ENCODE peak calls at places on chromosomes 3 and 15, in four cellular contexts. One of them, this sample, is unnamed.

GRCh38 chr15:47027322-47027946 is 689.9 kb upstream of the SEMA6D start:
- DNase-seq in fibroblast of lung: no peak
- DNase-seq in breast epithelium: no peak
- DNase-seq in fibroblast of pulmonary artery: no peak
- DNase-seq in this sample: no peak

GRCh38 chr15:38069001-38069400 is 134.6 kb downstream of the TMCO5A start:
- DNase-seq in fibroblast of lung: peak; percentile 83
- DNase-seq in breast epithelium: no peak
- DNase-seq in fibroblast of pulmonary artery: peak; percentile 84
- DNase-seq in this sample: no peak

GRCh38 chr3:55167586-55168317 is 239.9 kb upstream of the LRTM1 start:
- DNase-seq in fibroblast of lung: peak; percentile 67
- DNase-seq in breast epithelium: no peak
- DNase-seq in fibroblast of pulmonary artery: no peak
- DNase-seq in this sample: no peak

GRCh38 chr15:48718646-48719045 is 73.1 kb upstream of the FBN1 start:
- DNase-seq in fibroblast of lung: no peak
- DNase-seq in breast epithelium: no peak
- DNase-seq in fibroblast of pulmonary artery: peak; percentile 39
- DNase-seq in this sample: no peak

GRCh38 chr3:47440131-47440530 is 35.6 kb downstream of the SCAP start:
- DNase-seq in fibroblast of lung: peak; percentile 47
- DNase-seq in breast epithelium: no peak
- DNase-seq in fibroblast of pulmonary artery: peak; percentile 41
- DNase-seq in this sample: no peak

GRCh38 chr3:185070491-185071335 is 82.1 kb downstream of the C3orf70 start:
- DNase-seq in fibroblast of lung: peak; percentile 9
- DNase-seq in breast epithelium: no peak
- DNase-seq in fibroblast of pulmonary artery: peak; percentile 46
- DNase-seq in this sample: no peak

GRCh38 chr3:31779514-31779913 is 201.5 kb downstream of the OSBPL10 start:
- DNase-seq in fibroblast of lung: no peak
- DNase-seq in breast epithelium: no peak
- DNase-seq in fibroblast of pulmonary artery: no peak
- DNase-seq in this sample: no peak

GRCh38 chr3:187136936-187137335 is 2.4 kb downstream of the RPL39L start:
- DNase-seq in fibroblast of lung: peak; percentile 27
- DNase-seq in breast epithelium: no peak
- DNase-seq in fibroblast of pulmonary artery: peak; percentile 47
- DNase-seq in this sample: no peak

GRCh38 chr3:30315452-30315851 is 290.9 kb upstream of the TGFBR2 start:
- DNase-seq in fibroblast of lung: no peak
- DNase-seq in breast epithelium: no peak
- DNase-seq in fibroblast of pulmonary artery: no peak
- DNase-seq in this sample: no peak

GRCh38 chr3:126127904-126128303 is 44.0 kb upstream of the SLC41A3 start:
- DNase-seq in fibroblast of lung: no peak
- DNase-seq in breast epithelium: peak; percentile 33
- DNase-seq in fibroblast of pulmonary artery: no peak
- DNase-seq in this sample: no peak

GRCh38 chr3:110905096-110905495 is 166.5 kb upstream of the NECTIN3 start:
- DNase-seq in fibroblast of lung: no peak
- DNase-seq in breast epithelium: no peak
- DNase-seq in fibroblast of pulmonary artery: no peak
- DNase-seq in this sample: no peak

GRCh38 chr15:63514533-63514943 is 10.1 kb downstream of the USP3 start:
- DNase-seq in fibroblast of lung: peak; percentile 96
- DNase-seq in breast epithelium: no peak
- DNase-seq in fibroblast of pulmonary artery: peak; percentile 90
- DNase-seq in this sample: no peak

GRCh38 chr3:976021-976420 is 116.8 kb upstream of the CNTN6 start:
- DNase-seq in fibroblast of lung: no peak
- DNase-seq in breast epithelium: no peak
- DNase-seq in fibroblast of pulmonary artery: peak; percentile 0
- DNase-seq in this sample: no peak

GRCh38 chr15:100727291-100727851 is 125.0 kb downstream of the ASB7 start:
- DNase-seq in fibroblast of lung: no peak
- DNase-seq in breast epithelium: peak; percentile 31
- DNase-seq in fibroblast of pulmonary artery: peak; percentile 83
- DNase-seq in this sample: no peak

GRCh38 chr3:194521514-194522260 is 34.9 kb upstream of the ATP13A3 start:
- DNase-seq in fibroblast of lung: peak; percentile 80
- DNase-seq in breast epithelium: no peak
- DNase-seq in fibroblast of pulmonary artery: peak; percentile 95
- DNase-seq in this sample: peak; percentile 45

GRCh38 chr3:105368575-105369500 is 2.1 kb downstream of the ALCAM start:
- DNase-seq in fibroblast of lung: peak; percentile 67
- DNase-seq in breast epithelium: peak; percentile 69
- DNase-seq in fibroblast of pulmonary artery: peak; percentile 68
- DNase-seq in this sample: no peak

GRCh38 chr3:142279965-142280590 is 54.7 kb upstream of the GK5 start:
- DNase-seq in fibroblast of lung: peak; percentile 89
- DNase-seq in breast epithelium: no peak
- DNase-seq in fibroblast of pulmonary artery: peak; percentile 90
- DNase-seq in this sample: peak; percentile 35

GRCh38 chr3:48592519-48593087 is 2.5 kb downstream of the COL7A1 start:
- DNase-seq in fibroblast of lung: no peak
- DNase-seq in breast epithelium: no peak
- DNase-seq in fibroblast of pulmonary artery: no peak
- DNase-seq in this sample: no peak

GRCh38 chr3:178454714-178455113 is 81.5 kb upstream of the KCNMB2 start:
- DNase-seq in fibroblast of lung: peak; percentile 58
- DNase-seq in breast epithelium: no peak
- DNase-seq in fibroblast of pulmonary artery: peak; percentile 45
- DNase-seq in this sample: no peak

DNA sequence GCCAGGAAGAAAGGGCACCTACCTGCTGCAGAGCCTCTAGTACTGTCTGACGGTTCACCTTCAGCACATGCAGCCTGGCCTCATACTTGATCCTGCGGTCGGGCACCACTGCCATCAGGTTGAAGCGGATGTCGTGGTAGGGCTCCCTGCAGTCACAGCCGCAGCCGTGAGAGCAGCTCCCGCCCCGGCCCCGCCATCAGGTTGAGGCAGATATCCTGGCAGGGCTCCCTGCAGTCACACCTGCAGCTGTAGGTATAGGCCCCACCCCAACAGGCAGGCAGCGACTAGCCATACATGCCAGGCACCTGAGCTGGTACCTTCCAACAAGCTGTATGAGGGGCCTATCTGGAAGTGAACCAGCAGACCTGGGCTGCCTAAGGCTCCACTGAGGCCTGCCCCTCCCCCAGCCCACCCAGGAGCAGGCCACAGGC is 38.7 kb downstream of the SEMA3G start:
- DNase-seq in fibroblast of lung: no peak
- DNase-seq in breast epithelium: no peak
- DNase-seq in fibroblast of pulmonary artery: no peak
- DNase-seq in this sample: no peak
- TF ChIP-seq CTCF in fibroblast of lung: no peak
- TF ChIP-seq CTCF in breast epithelium: no peak
- TF ChIP-seq CTCF in fibroblast of pulmonary artery: no peak
- TF ChIP-seq CTCF in this sample: no peak

GRCh38 chr3:172984938-172985337 is 156.1 kb downstream of the SPATA16 start:
- DNase-seq in fibroblast of lung: no peak
- DNase-seq in breast epithelium: no peak
- DNase-seq in fibroblast of pulmonary artery: no peak
- DNase-seq in this sample: no peak

GRCh38 chr3:172981407-172981983 is 159.5 kb downstream of the SPATA16 start:
- DNase-seq in fibroblast of lung: no peak
- DNase-seq in breast epithelium: no peak
- DNase-seq in fibroblast of pulmonary artery: no peak
- DNase-seq in this sample: no peak

GRCh38 chr3:172987268-172987667 is 153.8 kb downstream of the SPATA16 start:
- DNase-seq in fibroblast of lung: no peak
- DNase-seq in breast epithelium: no peak
- DNase-seq in fibroblast of pulmonary artery: peak; percentile 12
- DNase-seq in this sample: no peak

GRCh38 chr3:172980849-172981248 is 160.2 kb downstream of the SPATA16 start:
- DNase-seq in fibroblast of lung: peak; percentile 1
- DNase-seq in breast epithelium: no peak
- DNase-seq in fibroblast of pulmonary artery: peak; percentile 57
- DNase-seq in this sample: no peak

DNA sequence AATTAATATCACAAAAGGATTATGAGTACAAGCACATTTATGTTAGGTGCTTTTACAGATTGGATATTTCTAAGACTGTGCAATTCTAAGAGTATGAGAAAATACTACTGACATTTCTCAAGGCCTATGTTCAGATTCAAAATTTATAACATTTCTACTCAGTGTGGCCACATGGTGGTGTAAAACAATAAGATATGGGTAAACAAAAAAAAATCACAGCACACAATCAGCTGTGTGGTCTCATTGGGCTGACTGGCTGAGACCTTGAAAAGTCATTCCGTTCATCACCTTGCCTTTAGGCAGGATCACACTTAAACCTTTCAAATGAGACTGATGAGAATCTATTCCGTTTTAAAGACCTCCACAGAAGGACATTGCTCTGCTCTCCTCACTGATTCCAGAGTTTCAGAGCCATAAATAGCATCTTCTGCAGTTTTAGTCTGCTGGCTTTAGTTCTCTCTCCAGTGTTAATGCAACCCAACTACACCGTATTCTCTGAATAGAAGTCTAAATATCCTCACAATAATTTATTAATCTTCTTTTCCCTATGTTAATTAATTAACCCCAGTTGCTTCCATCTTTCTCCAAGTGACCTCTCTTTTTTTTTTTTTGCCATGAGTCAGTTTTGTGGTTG is 158.2 kb downstream of the SPATA16 start:
- DNase-seq in fibroblast of lung: peak; percentile 19
- DNase-seq in breast epithelium: no peak
- DNase-seq in fibroblast of pulmonary artery: peak; percentile 33
- DNase-seq in this sample: no peak
- TF ChIP-seq CTCF in fibroblast of lung: no peak
- TF ChIP-seq CTCF in breast epithelium: no peak
- TF ChIP-seq CTCF in fibroblast of pulmonary artery: peak; percentile 30
- TF ChIP-seq CTCF in this sample: peak; percentile 30

DNA sequence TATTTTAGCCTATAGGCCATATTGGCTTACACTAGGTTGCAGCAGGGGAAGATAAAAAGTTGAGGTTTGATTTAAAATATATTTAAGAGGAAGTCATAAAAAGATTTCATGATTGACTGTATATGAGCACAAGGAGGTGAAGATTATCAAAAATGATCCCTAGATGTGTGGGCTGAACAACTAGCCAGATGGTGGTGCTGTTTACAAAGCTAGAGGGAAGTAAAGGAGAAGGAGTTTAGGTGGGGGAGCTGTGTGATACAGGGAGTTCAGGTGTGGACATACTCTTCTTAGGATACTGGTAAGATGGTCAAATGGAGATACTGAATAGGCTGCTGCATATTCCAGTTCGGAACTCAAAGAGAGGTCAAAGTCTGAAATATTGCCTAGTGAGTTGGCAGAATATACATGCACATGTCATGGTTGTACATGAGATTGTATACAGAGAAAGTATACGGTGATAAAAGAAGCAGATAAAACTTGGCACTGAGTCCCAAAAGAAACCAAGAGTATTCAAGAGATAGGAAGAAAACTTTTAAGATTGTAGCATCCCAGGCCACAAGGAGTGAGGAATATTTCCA is 727.8 kb downstream of the NLGN1 start:
- DNase-seq in fibroblast of lung: peak; percentile 56
- DNase-seq in breast epithelium: no peak
- DNase-seq in fibroblast of pulmonary artery: peak; percentile 43
- DNase-seq in this sample: no peak
- TF ChIP-seq CTCF in fibroblast of lung: peak; percentile 79
- TF ChIP-seq CTCF in breast epithelium: no peak
- TF ChIP-seq CTCF in fibroblast of pulmonary artery: peak; percentile 61
- TF ChIP-seq CTCF in this sample: peak; percentile 84

GRCh38 chr15:41810651-41811431 is 17.1 kb upstream of the JMJD7 start:
- DNase-seq in fibroblast of lung: no peak
- DNase-seq in breast epithelium: no peak
- DNase-seq in fibroblast of pulmonary artery: no peak
- DNase-seq in this sample: no peak
- TF ChIP-seq CTCF in fibroblast of lung: no peak
- TF ChIP-seq CTCF in breast epithelium: no peak
- TF ChIP-seq CTCF in fibroblast of pulmonary artery: no peak
- TF ChIP-seq CTCF in this sample: no peak

DNA sequence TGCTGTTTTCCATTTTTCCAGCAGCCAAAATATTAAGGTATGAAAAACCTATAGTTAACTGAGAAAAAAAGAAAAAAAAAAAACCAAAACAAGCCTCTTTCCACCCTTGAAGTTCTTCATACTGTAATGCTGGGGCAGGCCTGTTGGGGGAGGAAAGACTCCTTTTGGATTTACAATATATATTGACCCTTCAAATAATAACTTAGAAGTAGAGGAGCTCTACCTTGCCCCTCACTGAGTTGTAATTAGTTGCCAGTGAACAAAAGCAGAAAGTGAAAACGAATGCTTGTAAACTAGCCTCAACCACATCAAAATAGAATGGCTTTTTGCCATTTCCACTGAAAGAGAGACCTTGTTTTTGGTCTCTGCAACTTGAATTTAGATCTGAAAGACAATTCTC is 326.6 kb downstream of the NR2F2 start:
- DNase-seq in fibroblast of lung: no peak
- DNase-seq in breast epithelium: no peak
- DNase-seq in fibroblast of pulmonary artery: no peak
- DNase-seq in this sample: no peak
- TF ChIP-seq CTCF in fibroblast of lung: no peak
- TF ChIP-seq CTCF in breast epithelium: no peak
- TF ChIP-seq CTCF in fibroblast of pulmonary artery: no peak
- TF ChIP-seq CTCF in this sample: peak; percentile 7

This sample was measured in epithelial cell of proximal tubule.